ENCODE peak calls at places on chromosome 21, in four cellular contexts. B, P, V and C are unnamed samples.

GRCh38 chr21:29403922-29404538 is 105.3 kb downstream of the BACH1 start:
- DNase-seq in B (no peak), P (no peak), V (no peak), C (no peak)

GRCh38 chr21:26939532-26940181 is 27.2 kb downstream of the ADAMTS5 start:
- DNase-seq in B (no peak), P (no peak), V (no peak), C (no peak)

GRCh38 chr21:45380566-45380965 is 24.4 kb upstream of the COL18A1 start:
- DNase-seq in B (no peak), P (no peak), V (no peak), C (no peak)

GRCh38 chr21:41634211-41634694 is 126.3 kb upstream of the TMPRSS2 start:
- DNase-seq in B (no peak), P (no peak), V (no peak), C (no peak)

GRCh38 chr21:44950016-44950326 is 10.1 kb downstream of the SLX9 start:
- DNase-seq in B (no peak), P (no peak), V (no peak), C (no peak)

GRCh38 chr21:27268290-27268689 is 301.4 kb upstream of the ADAMTS5 start:
- DNase-seq in B (no peak), P (no peak), V (no peak), C (no peak)

GRCh38 chr21:44927587-44928461 is 7.1 kb upstream of the ITGB2 start:
- DNase-seq in B (no peak), P (no peak), V (peak), C (no peak)

GRCh38 chr21:14900058-14900457 is 164.7 kb downstream of the NRIP1 start:
- DNase-seq in B (no peak), P (no peak), V (no peak), C (no peak)

GRCh38 chr21:42108554-42108885 is 37.4 kb downstream of the UMODL1 start:
- DNase-seq in B (no peak), P (no peak), V (no peak), C (no peak)